ENCODE peak calls at places on chromosome X, in six cellular contexts. E is AG09309; H is upper lobe of left lung; X is trophoblast cell; V is fibroblast of lung; R is CD8-positive, alpha-beta T cell. Z is an unnamed sample.

GRCh38 chrX:108362026-108362425 is 76.2 kb downstream of the COL4A6 start:
- DNase-seq in H (no peak), R (no peak), X (no peak), V (no peak), E (no peak), Z (peak; percentile 46)

GRCh38 chrX:136031626-136032025 is 46.4 kb downstream of the SLC9A6 start:
- DNase-seq in R (no peak), E (no peak), X (no peak), V (no peak), H (no peak), Z (no peak)

GRCh38 chrX:68732906-68733493 is 85.5 kb downstream of the STARD8 start:
- DNase-seq in H (peak; percentile 66), X (peak; percentile 46), R (peak; percentile 39), V (peak; percentile 17), E (no peak), Z (peak; percentile 12)

GRCh38 chrX:3244955-3245354 is 101.5 kb downstream of the MXRA5 start:
- DNase-seq in R (no peak), V (no peak), E (no peak), X (no peak), H (no peak), Z (no peak)

GRCh38 chrX:21798677-21799219 is 40.7 kb upstream of the MBTPS2 start:
- DNase-seq in X (no peak), H (no peak), E (no peak), V (peak; percentile 93), R (no peak), Z (peak; percentile 80)

GRCh38 chrX:15675490-15675921 is 10.9 kb upstream of the CLTRN start:
- DNase-seq in H (peak; percentile 89), R (peak; percentile 64), E (peak; percentile 43), V (no peak), X (no peak), Z (no peak)

GRCh38 chrX:633655-634305 is 3.2 kb downstream of the SHOX start:
- DNase-seq in H (peak; percentile 63), E (no peak), X (no peak), R (no peak), V (no peak), Z (no peak)

GRCh38 chrX:25523574-25523973 is 507.8 kb upstream of the ARX start:
- DNase-seq in E (no peak), H (no peak), V (peak; percentile 4), X (no peak), R (no peak), Z (peak; percentile 53)

GRCh38 chrX:17591741-17592110 is 145.6 kb upstream of the SCML1 start:
- DNase-seq in R (no peak), E (peak; percentile 58), V (peak; percentile 85), H (no peak), X (no peak), Z (peak; percentile 86)

GRCh38 chrX:154802838-154803410 is 2.4 kb downstream of the MPP1 start:
- DNase-seq in V (no peak), E (no peak), R (no peak), H (no peak), X (no peak), Z (no peak)

GRCh38 chrX:70456256-70456655 is 11.6 kb downstream of the DLG3 start:
- DNase-seq in E (no peak), X (no peak), V (no peak), R (no peak), H (no peak), Z (no peak)

GRCh38 chrX:20116575-20117240 is at the start of gene MAP7D2:
- DNase-seq in X (no peak), E (no peak), R (no peak), V (no peak), H (peak; percentile 64), Z (no peak)

GRCh38 chrX:133638285-133638684 is 223.0 kb upstream of the GPC4 start:
- DNase-seq in H (no peak), R (no peak), E (no peak), V (peak; percentile 60), X (no peak), Z (peak; percentile 27)

DNA sequence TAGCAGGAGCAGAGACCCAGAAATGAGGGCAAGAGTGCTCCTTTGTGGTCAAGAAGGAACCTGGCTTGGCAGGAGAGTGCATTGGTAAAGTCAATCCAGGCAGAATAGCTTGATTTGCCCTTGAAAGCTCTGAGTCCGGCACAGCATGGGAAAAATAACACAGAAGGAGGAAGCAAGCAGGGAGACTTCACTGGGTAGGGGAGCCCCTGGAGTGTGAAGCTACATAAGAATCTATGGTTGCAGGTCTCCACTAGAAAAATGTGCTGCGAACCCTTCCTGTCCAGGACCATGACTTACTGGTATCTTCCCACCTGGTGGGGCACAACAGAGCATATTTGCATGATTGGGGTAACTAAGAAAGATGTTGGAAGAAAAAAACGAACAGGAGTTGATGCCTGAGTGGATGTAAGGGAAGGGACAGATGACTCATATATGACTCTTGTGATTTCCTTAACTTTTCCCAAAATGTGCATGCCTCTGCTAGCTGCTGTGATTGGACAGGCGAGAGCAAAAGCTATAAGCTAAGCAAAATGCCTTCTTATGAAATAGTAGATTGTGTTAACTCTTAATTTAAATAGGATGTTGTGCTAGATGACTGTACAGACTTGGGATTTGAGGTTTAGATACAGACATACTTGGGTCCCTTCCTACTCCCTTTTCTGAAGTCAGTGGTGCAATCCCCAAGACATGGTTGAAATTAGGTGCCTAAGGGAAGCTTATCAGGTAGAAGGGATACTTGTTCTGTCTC is 3.3 kb downstream of the IL13RA1 start:
- DNase-seq in H (no peak), E (peak; percentile 59), R (no peak), V (peak; percentile 72), X (no peak), Z (peak; percentile 65)
- H3K4me3 ChIP-seq in H (no peak overlapping the region), E (no peak overlapping the region), R (no peak overlapping the region), V (peak overlapping the region; percentile 17), X (no peak overlapping the region), Z (no peak overlapping the region)

GRCh38 chrX:10579018-10579752 is 41.2 kb downstream of the MID1 start:
- DNase-seq in R (no peak), X (peak; percentile 56), V (peak; percentile 82), E (no peak), H (no peak), Z (peak; percentile 85)
- H3K4me3 ChIP-seq in R (no peak overlapping the region), X (no peak overlapping the region), V (peak overlapping the region; percentile 20), E (no peak overlapping the region), H (no peak overlapping the region), Z (peak overlapping the region; percentile 20)

GRCh38 chrX:138710866-138711331 is 618 bp downstream of the FGF13 start:
- DNase-seq in X (no peak), E (no peak), V (peak; percentile 9), R (no peak), H (peak; percentile 64), Z (no peak)

GRCh38 chrX:138708268-138708667 is 3.2 kb downstream of the FGF13 start:
- DNase-seq in H (no peak), X (no peak), E (no peak), R (no peak), V (peak; percentile 56), Z (no peak)

GRCh38 chrX:138710311-138710791 is 1.2 kb downstream of the FGF13 start:
- DNase-seq in E (no peak), H (no peak), V (no peak), R (no peak), X (no peak), Z (no peak)

GRCh38 chrX:138709886-138710285 is 1.6 kb downstream of the FGF13 start:
- DNase-seq in H (no peak), V (peak; percentile 4), X (no peak), E (no peak), R (no peak), Z (peak; percentile 4)

GRCh38 chrX:138711399-138712347 is at the start of gene FGF13:
- DNase-seq in V (peak; percentile 27), X (no peak), H (peak; percentile 49), E (no peak), R (no peak), Z (peak; percentile 4)
- H3K4me3 ChIP-seq in V (peak within 1 kb of the TSS; percentile 41), X (peak within 1 kb of the TSS; percentile 71), H (peak within 1 kb of the TSS; percentile 6), E (no peak within 1 kb of the TSS), R (no peak within 1 kb of the TSS), Z (peak within 1 kb of the TSS; percentile 34)

GRCh38 chrX:8037593-8038348 is 110.6 kb upstream of the PNPLA4 start:
- DNase-seq in H (no peak), V (no peak), X (no peak), E (no peak), R (no peak), Z (no peak)
- H3K4me3 ChIP-seq in H (no peak overlapping the region), V (no peak overlapping the region), X (no peak overlapping the region), E (no peak overlapping the region), R (no peak overlapping the region), Z (no peak overlapping the region)

GRCh38 chrX:77346859-77347258 is 100.3 kb upstream of the FGF16 start:
- DNase-seq in H (no peak), E (no peak), X (no peak), V (no peak), R (no peak), Z (no peak)
- H3K4me3 ChIP-seq in H (no peak overlapping the region), E (no peak overlapping the region), X (no peak overlapping the region), V (no peak overlapping the region), R (no peak overlapping the region), Z (no peak overlapping the region)

DNA sequence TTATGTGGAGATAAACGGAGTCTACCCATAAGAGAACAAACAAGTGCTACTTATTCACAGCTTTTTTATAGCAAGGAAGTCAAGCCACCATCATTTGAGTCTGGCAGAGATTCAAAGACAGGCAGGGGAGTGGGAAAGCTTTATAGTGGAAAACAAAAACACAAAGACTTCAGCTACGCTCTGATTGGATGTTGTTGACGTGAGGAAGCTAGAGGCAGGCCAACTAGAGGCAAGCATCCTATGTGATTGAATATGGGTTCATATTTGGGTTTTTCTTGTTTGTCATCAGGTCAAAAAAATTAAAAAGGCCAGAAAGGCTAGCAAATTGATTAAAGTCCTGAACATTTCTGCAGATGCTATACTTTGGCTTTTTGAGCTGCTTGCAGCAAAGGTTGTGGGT is 709 bp upstream of the TCEAL4 start:
- DNase-seq in X (no peak), E (no peak), V (peak; percentile 2), H (no peak), R (no peak), Z (peak; percentile 2)
- H3K4me3 ChIP-seq in X (no peak overlapping the region), E (no peak overlapping the region), V (peak overlapping the region; percentile 72), H (no peak overlapping the region), R (no peak overlapping the region), Z (no peak overlapping the region)

DNA sequence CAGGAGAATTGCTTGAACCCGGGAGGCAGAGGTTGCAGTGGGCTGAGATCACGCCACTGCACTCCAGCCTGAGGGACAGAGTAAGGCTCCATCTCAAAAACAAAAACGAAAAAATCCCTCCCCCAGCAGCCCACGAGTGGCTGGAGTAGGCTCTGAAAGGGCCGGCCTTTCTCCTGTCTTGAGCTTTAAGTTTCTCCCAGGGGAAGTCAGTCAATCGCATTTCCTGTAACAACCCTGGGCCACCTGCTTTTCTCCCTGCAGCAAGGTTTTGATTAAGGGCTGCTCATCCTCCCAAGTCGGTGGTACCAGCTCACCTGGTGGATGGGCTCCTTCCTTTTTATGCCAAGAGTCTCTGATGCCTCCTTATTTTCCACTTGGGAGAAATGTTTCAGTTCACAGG is 2.0 kb upstream of the NYX start:
- DNase-seq in V (no peak), E (no peak), R (no peak), H (no peak), X (no peak), Z (no peak)
- H3K4me3 ChIP-seq in V (no peak overlapping the region), E (no peak overlapping the region), R (no peak overlapping the region), H (no peak overlapping the region), X (no peak overlapping the region), Z (no peak overlapping the region)

DNA sequence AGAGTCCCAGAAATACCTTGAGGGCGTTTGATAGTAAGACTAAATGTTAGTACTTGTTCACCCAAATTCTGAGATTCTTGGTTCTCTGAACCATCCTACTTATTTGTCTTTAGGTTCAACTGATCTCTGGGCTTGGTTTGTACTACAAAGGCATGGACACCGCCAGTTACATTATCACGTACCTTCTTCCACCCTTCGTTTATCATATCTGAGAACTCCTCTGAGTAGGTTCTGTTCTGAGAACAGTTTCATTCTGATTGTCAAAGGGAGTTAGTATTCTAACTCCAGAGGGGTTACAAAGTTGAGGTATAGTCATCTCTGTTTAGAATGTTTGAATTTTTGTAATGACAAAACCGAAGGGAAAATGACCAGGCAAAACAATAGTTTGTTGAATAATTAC is 19.3 kb downstream of the ZFX start:
- DNase-seq in E (no peak), H (no peak), X (no peak), V (no peak), R (no peak), Z (no peak)
- H3K4me3 ChIP-seq in E (no peak overlapping the region), H (no peak overlapping the region), X (no peak overlapping the region), V (no peak overlapping the region), R (no peak overlapping the region), Z (no peak overlapping the region)

Z was measured in astrocyte of the spinal cord.